ENCODE peak calls at places on chromosome 19, in seven cellular contexts. Y is NCI-H1417 treated with DMSO at 0.1 percent for 48 hours, M is COR-L47, A is WTC11, T is NCI-H748 treated with DMSO at 0.1 percent for 48 hours, G is colonic mucosa, K is C1 segment of cervical spinal cord. W is an unnamed sample.

GRCh38 chr19:49150106-49150943 is 4.9 kb downstream of the HRC start:
- DNase-seq in Y (peak), M (peak), A (peak), T (peak), G (peak), K (peak), W (peak)

GRCh38 chr19:1469936-1470863 is 8.8 kb downstream of the C19orf25 start:
- DNase-seq in Y (peak), M (peak), A (peak), T (peak), G (peak), K (no peak), W (no peak)

GRCh38 chr19:50198431-50199253 is 4.8 kb upstream of the MYH14 start:
- DNase-seq in Y (no peak), M (no peak), A (no peak), T (no peak), G (no peak), K (peak), W (no peak)

GRCh38 chr19:18852634-18853033 is 20.9 kb downstream of the UPF1 start:
- DNase-seq in Y (no peak), M (no peak), A (no peak), T (no peak), G (no peak), K (no peak), W (no peak)

GRCh38 chr19:17114414-17114831 is 38.8 kb downstream of the MYO9B start:
- DNase-seq in Y (no peak), M (no peak), A (peak), T (no peak), G (no peak), K (no peak), W (no peak)

GRCh38 chr19:17797397-17798201 is 2.7 kb downstream of the B3GNT3 start:
- DNase-seq in Y (no peak), M (no peak), A (no peak), T (no peak), G (peak), K (no peak), W (peak)

GRCh38 chr19:56404705-56405056 is 549 bp downstream of the ZNF583 start:
- DNase-seq in Y (no peak), M (no peak), A (no peak), T (no peak), G (no peak), K (no peak), W (no peak)

GRCh38 chr19:13008926-13009787 is 13.9 kb downstream of the NFIX start:
- DNase-seq in Y (no peak), M (no peak), A (no peak), T (no peak), G (no peak), K (no peak), W (no peak)